ENCODE peak calls at places on chromosomes 6 and 20, in seven cellular contexts. W, J, D, V, L, K and A are unnamed samples.

GRCh38 chr20:63942250-63943006 is 13.8 kb downstream of the UCKL1 start:
- DNase-seq in W (peak), J (no peak), D (peak), V (no peak), L (peak), K (peak), A (peak)

GRCh38 chr20:33732166-33732970 is 572 bp downstream of the ZNF341 start:
- DNase-seq in W (peak), J (no peak), D (no peak), V (peak), L (no peak), K (peak), A (no peak)

GRCh38 chr6:170112583-170112860 is 178.4 kb downstream of the DLL1 start:
- DNase-seq in W (no peak), J (no peak), D (no peak), V (no peak), L (no peak), K (no peak), A (no peak)

GRCh38 chr20:22652685-22653568 is 68.6 kb upstream of the FOXA2 start:
- DNase-seq in W (peak), J (no peak), D (peak), V (no peak), L (no peak), K (no peak), A (no peak)

GRCh38 chr6:10138917-10139316 is 276.0 kb downstream of the TFAP2A start:
- DNase-seq in W (no peak), J (no peak), D (no peak), V (peak), L (no peak), K (no peak), A (peak)

GRCh38 chr20:840858-841567 is 7.5 kb downstream of the FAM110A start:
- DNase-seq in W (no peak), J (no peak), D (peak), V (no peak), L (no peak), K (peak), A (no peak)

GRCh38 chr6:109252261-109253041 is 129.8 kb downstream of the CD164 start:
- DNase-seq in W (no peak), J (no peak), D (no peak), V (no peak), L (no peak), K (peak), A (no peak)

GRCh38 chr6:9606435-9607134 is 808.3 kb downstream of the TFAP2A start:
- DNase-seq in W (peak), J (peak), D (peak), V (no peak), L (peak), K (no peak), A (no peak)

GRCh38 chr6:157089258-157089657 is 234.1 kb downstream of the TMEM242 start:
- DNase-seq in W (peak), J (peak), D (peak), V (peak), L (peak), K (no peak), A (peak)

GRCh38 chr6:135014353-135014832 is 40.2 kb downstream of the HBS1L start:
- DNase-seq in W (no peak), J (no peak), D (no peak), V (no peak), L (no peak), K (no peak), A (no peak)

GRCh38 chr6:45483021-45483420 is 105.3 kb upstream of the SUPT3H start:
- DNase-seq in W (no peak), J (no peak), D (no peak), V (peak), L (no peak), K (peak), A (peak)

GRCh38 chr20:4195499-4195898 is 180.1 kb upstream of the RNF24 start:
- DNase-seq in W (peak), J (no peak), D (peak), V (peak), L (peak), K (no peak), A (peak)

GRCh38 chr6:4774296-4774695 is 1.9 kb upstream of the CDYL start:
- DNase-seq in W (no peak), J (no peak), D (peak), V (no peak), L (no peak), K (no peak), A (no peak)

GRCh38 chr6:90284236-90284744 is 12.4 kb downstream of the BACH2 start:
- DNase-seq in W (peak), J (peak), D (peak), V (peak), L (no peak), K (peak), A (peak)

GRCh38 chr6:138307816-138308727 is 69.6 kb upstream of the SMIM28 start:
- DNase-seq in W (no peak), J (no peak), D (no peak), V (no peak), L (no peak), K (peak), A (no peak)

GRCh38 chr20:15336011-15336410 is 998.6 kb upstream of the FLRT3 start:
- DNase-seq in W (no peak), J (no peak), D (peak), V (no peak), L (no peak), K (no peak), A (no peak)

GRCh38 chr6:144330588-144330987 is 45.5 kb downstream of the UTRN start:
- DNase-seq in W (peak), J (no peak), D (peak), V (no peak), L (peak), K (peak), A (no peak)

GRCh38 chr20:11995750-11996567 is 78.3 kb downstream of the BTBD3 start:
- DNase-seq in W (no peak), J (no peak), D (no peak), V (no peak), L (no peak), K (no peak), A (peak)

GRCh38 chr6:80605165-80605989 is 498.9 kb downstream of the BCKDHB start:
- DNase-seq in W (no peak), J (peak), D (peak), V (peak), L (no peak), K (peak), A (peak)

GRCh38 chr6:56026461-56027180 is 151.2 kb upstream of the BMP5 start:
- DNase-seq in W (no peak), J (no peak), D (no peak), V (no peak), L (no peak), K (peak), A (no peak)

GRCh38 chr6:21396313-21396712 is 197.2 kb upstream of the SOX4 start:
- DNase-seq in W (no peak), J (no peak), D (no peak), V (peak), L (no peak), K (peak), A (peak)

GRCh38 chr20:19975436-19975799 is 41.7 kb upstream of the NAA20 start:
- DNase-seq in W (no peak), J (no peak), D (no peak), V (no peak), L (no peak), K (no peak), A (peak)

GRCh38 chr6:77341058-77341986 is 122.0 kb downstream of the HTR1B start:
- DNase-seq in W (no peak), J (no peak), D (no peak), V (peak), L (no peak), K (no peak), A (no peak)

GRCh38 chr6:39428152-39428551 is 105.7 kb upstream of the KCNK16 start:
- DNase-seq in W (no peak), J (no peak), D (no peak), V (no peak), L (no peak), K (no peak), A (no peak)

GRCh38 chr6:39424831-39425230 is 102.3 kb upstream of the KCNK16 start:
- DNase-seq in W (no peak), J (no peak), D (no peak), V (no peak), L (no peak), K (no peak), A (no peak)

GRCh38 chr6:39422273-39422672 is 99.8 kb upstream of the KCNK16 start:
- DNase-seq in W (no peak), J (no peak), D (no peak), V (no peak), L (no peak), K (no peak), A (no peak)

GRCh38 chr6:39425346-39426056 is 103.0 kb upstream of the KCNK16 start:
- DNase-seq in W (no peak), J (no peak), D (no peak), V (no peak), L (no peak), K (no peak), A (no peak)

GRCh38 chr6:39426057-39426592 is 103.6 kb upstream of the KCNK16 start:
- DNase-seq in W (no peak), J (no peak), D (peak), V (peak), L (no peak), K (peak), A (peak)
- H2AK5ac ChIP-seq in W (no peak), J (no peak), D (no peak), V (no peak), L (no peak), K (no peak), A (no peak)

GRCh38 chr6:146337376-146337775 is 206.3 kb upstream of the RAB32 start:
- DNase-seq in W (no peak), J (no peak), D (no peak), V (no peak), L (no peak), K (no peak), A (no peak)
- H2AK5ac ChIP-seq in W (no peak), J (no peak), D (no peak), V (no peak), L (no peak), K (no peak), A (no peak)

GRCh38 chr20:38763616-38764015 is 15.4 kb downstream of the ACTR5 start:
- DNase-seq in W (no peak), J (no peak), D (no peak), V (no peak), L (no peak), K (no peak), A (no peak)

GRCh38 chr20:38760978-38761377 is 12.7 kb downstream of the ACTR5 start:
- DNase-seq in W (no peak), J (no peak), D (no peak), V (no peak), L (no peak), K (no peak), A (no peak)

GRCh38 chr20:38759135-38759534 is 10.9 kb downstream of the ACTR5 start:
- DNase-seq in W (no peak), J (no peak), D (no peak), V (no peak), L (no peak), K (no peak), A (no peak)

GRCh38 chr20:38764563-38765355 is 16.5 kb downstream of the ACTR5 start:
- DNase-seq in W (no peak), J (no peak), D (peak), V (peak), L (no peak), K (peak), A (peak)

DNA sequence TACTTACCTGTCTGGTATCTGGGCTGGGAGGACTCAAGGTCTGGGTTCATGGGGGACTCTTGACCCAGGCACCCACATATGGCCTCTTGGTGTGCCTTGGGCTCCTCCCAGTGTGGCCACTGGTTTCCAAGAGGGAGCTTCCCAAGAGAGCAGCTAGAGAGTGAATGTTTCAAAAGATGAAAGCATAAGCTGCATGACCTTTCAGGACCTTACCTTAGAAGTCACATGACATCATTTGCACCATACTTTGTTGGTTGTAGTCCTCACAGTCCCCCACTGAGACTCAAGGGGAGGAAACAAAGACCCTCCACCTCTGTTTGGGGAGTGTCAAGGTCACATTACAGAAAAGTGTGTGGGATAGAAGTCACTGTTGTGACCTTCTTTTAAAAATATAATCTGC is 13.9 kb downstream of the ACTR5 start:
- DNase-seq in W (no peak), J (no peak), D (no peak), V (no peak), L (no peak), K (no peak), A (no peak)
- H2AK5ac ChIP-seq in W (no peak), J (no peak), D (no peak), V (no peak), L (no peak), K (no peak), A (no peak)

DNA sequence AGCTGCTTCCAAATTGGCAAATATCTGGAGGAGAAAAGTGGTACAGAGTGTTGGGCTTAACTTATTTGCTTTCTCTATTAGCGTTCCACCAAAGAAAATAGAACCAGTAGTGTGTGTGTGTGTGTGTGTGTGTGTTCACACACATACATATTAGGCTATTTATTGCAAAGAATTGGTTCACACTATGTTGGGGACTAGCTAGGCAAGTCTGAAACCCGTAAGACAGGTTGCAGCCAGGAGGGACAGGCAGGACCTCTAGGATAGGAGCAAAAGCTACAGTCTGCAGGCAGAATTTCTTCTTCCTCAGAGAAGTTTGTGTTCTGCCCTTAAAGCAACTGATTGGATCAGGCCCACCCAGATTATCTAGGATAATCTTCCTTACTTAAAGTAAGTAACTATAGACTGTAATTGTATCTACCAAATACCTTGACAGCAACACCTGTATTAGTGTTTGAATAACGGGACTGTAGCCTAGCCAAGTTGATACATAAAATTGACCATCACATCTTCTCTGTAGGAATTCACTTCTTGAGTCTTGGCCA is 12.8 kb downstream of the KCTD20 start:
- DNase-seq in W (no peak), J (no peak), D (no peak), V (no peak), L (no peak), K (peak), A (no peak)
- H2AK5ac ChIP-seq in W (no peak), J (no peak), D (no peak), V (no peak), L (no peak), K (no peak), A (no peak)

DNA sequence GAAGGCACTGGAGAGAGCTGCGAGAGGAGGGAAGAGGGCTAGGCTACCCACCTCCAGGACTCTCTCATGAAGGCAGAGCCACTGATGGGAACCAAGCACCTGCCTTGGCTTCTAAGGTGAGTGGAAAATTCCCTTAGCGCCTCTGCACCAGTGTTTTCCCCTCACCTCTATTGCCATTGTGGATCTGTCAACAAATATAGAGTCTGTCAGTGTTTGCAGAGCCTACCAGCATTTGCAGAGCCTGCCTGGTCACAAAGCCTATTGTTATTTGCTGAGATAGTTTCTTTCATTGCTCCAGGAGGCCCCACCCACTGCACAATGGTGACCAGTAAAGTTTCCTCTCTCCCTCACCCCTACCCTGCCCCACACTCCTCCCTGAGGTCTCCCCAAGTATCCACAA is 141.9 kb downstream of the MRPL14 start:
- DNase-seq in W (no peak), J (no peak), D (no peak), V (no peak), L (no peak), K (no peak), A (no peak)
- H2AK5ac ChIP-seq in W (no peak), J (peak), D (no peak), V (no peak), L (no peak), K (no peak), A (no peak)

GRCh38 chr6:153162646-153163045 is 31.6 kb upstream of the RGS17 start:
- DNase-seq in W (no peak), J (no peak), D (no peak), V (peak), L (no peak), K (no peak), A (peak)

GRCh38 chr6:153167026-153167891 is 36.2 kb upstream of the RGS17 start:
- DNase-seq in W (no peak), J (no peak), D (peak), V (peak), L (no peak), K (peak), A (peak)

GRCh38 chr6:153167907-153168306 is 36.8 kb upstream of the RGS17 start:
- DNase-seq in W (no peak), J (no peak), D (no peak), V (no peak), L (no peak), K (no peak), A (no peak)

GRCh38 chr6:153160221-153160620 is 29.1 kb upstream of the RGS17 start:
- DNase-seq in W (no peak), J (no peak), D (no peak), V (peak), L (no peak), K (no peak), A (peak)

DNA sequence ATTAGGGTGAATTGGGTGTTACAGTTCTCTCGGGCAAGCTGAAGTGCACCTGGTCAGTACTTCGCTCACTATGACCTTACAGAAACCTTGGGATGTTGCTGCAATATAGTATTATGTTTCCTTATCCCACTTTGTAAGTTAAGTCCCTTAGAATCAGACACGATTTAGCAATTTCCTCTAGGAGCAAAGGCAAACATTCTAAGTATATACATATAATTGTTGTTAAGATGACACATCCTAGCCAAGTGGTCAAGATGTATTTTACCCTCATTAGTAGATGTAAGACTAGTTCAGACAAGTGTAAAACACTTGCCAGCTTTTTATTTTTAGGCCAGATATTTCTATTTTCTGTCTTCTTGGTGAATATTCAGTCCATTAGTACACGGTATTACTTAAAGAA is 31.1 kb upstream of the RGS17 start:
- DNase-seq in W (no peak), J (no peak), D (no peak), V (peak), L (no peak), K (no peak), A (peak)
- H2AK5ac ChIP-seq in W (no peak), J (no peak), D (no peak), V (no peak), L (no peak), K (no peak), A (peak)

GRCh38 chr20:58938078-58938477 is 43.0 kb upstream of the NELFCD start:
- DNase-seq in W (no peak), J (no peak), D (no peak), V (no peak), L (no peak), K (no peak), A (no peak)

GRCh38 chr20:58942549-58942948 is 38.5 kb upstream of the NELFCD start:
- DNase-seq in W (no peak), J (no peak), D (no peak), V (no peak), L (no peak), K (peak), A (peak)

DNA sequence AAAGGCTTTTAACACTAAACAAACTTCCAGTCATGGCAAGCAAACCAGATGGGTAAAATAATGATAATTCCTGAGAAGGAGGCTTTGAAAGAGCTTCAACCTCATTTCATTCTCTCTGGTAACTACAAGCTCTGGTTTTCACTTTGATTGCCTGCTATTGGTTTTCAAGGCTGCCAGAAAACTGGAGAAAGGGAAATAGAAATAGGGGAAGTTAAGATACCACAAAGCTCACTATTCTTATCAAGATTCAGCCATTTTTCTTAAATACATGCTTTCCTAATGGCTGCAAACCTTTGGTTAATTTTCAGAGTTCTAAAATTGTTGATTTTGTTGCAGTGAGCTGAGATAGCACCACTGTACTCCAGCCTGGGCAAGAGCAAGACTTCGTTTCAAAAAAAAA is 42.5 kb upstream of the NELFCD start:
- DNase-seq in W (no peak), J (no peak), D (no peak), V (no peak), L (no peak), K (no peak), A (no peak)
- H2AK5ac ChIP-seq in W (no peak), J (no peak), D (no peak), V (no peak), L (no peak), K (no peak), A (no peak)